ENCODE peak calls at places on chromosomes 13 and 19, in ten cellular contexts. R is cardiac muscle cell, J is fibroblast of pulmonary artery, L is epithelial cell of proximal tubule, Z is tibial nerve, V is lower lobe of right lung, P is AG10803, K is left ventricle myocardium inferior, C is PC-3, D is foreskin fibroblast. I is an unnamed sample.

GRCh38 chr13:32381539-32381938 is 46.4 kb downstream of the N4BP2L1 start:
- DNase-seq in R (peak), J (peak), L (peak), Z (no peak), V (no peak), P (peak), K (no peak), C (peak), D (peak), I (peak)

GRCh38 chr13:113854238-113855011 is 9.5 kb downstream of the GAS6 start:
- DNase-seq in R (no peak), J (peak), L (no peak), Z (no peak), V (peak), P (peak), K (peak), C (no peak), D (peak), I (peak)

GRCh38 chr19:29806098-29806866 is 5.5 kb upstream of the CCNE1 start:
- DNase-seq in R (peak), J (peak), L (no peak), Z (no peak), V (peak), P (peak), K (peak), C (no peak), D (peak), I (peak)

GRCh38 chr13:77219401-77219800 is 107.5 kb downstream of the MYCBP2 start:
- DNase-seq in R (no peak), J (no peak), L (no peak), Z (no peak), V (no peak), P (no peak), K (no peak), C (no peak), D (no peak), I (no peak)

GRCh38 chr19:44745386-44745831 is 3.1 kb upstream of the BCL3 start:
- DNase-seq in R (no peak), J (peak), L (no peak), Z (peak), V (no peak), P (peak), K (peak), C (peak), D (peak), I (peak)

GRCh38 chr19:55173717-55174409 is 6.2 kb downstream of the SYT5 start:
- DNase-seq in R (peak), J (peak), L (no peak), Z (no peak), V (no peak), P (peak), K (peak), C (peak), D (peak), I (peak)

GRCh38 chr19:46787331-46788100 is 878 bp downstream of the SLC1A5 start:
- DNase-seq in R (peak), J (peak), L (no peak), Z (peak), V (peak), P (peak), K (peak), C (peak), D (peak), I (peak)

GRCh38 chr13:70339738-70340137 is 231.5 kb upstream of the KLHL1 start:
- DNase-seq in R (peak), J (no peak), L (no peak), Z (no peak), V (no peak), P (no peak), K (no peak), C (peak), D (no peak), I (no peak)

GRCh38 chr13:52846567-52847321 is 1.7 kb downstream of the PCDH8 start:
- DNase-seq in R (peak), J (peak), L (no peak), Z (peak), V (peak), P (peak), K (peak), C (no peak), D (peak), I (peak)

GRCh38 chr19:34461375-34462100 is 20.0 kb upstream of the WTIP start:
- DNase-seq in R (no peak), J (no peak), L (no peak), Z (no peak), V (no peak), P (peak), K (no peak), C (no peak), D (no peak), I (no peak)

GRCh38 chr19:661427-662196 is 1.4 kb downstream of the RNF126 start:
- DNase-seq in R (peak), J (no peak), L (no peak), Z (no peak), V (no peak), P (no peak), K (no peak), C (no peak), D (peak), I (no peak)

GRCh38 chr19:45306522-45307027 is 16.1 kb downstream of the CKM start:
- DNase-seq in R (peak), J (no peak), L (no peak), Z (no peak), V (no peak), P (no peak), K (no peak), C (no peak), D (no peak), I (no peak)

GRCh38 chr19:917323-918151 is at the start of gene KISS1R:
- DNase-seq in R (peak), J (no peak), L (no peak), Z (no peak), V (peak), P (no peak), K (no peak), C (peak), D (peak), I (no peak)

GRCh38 chr13:26024558-26024957 is 27.3 kb downstream of the SHISA2 start:
- DNase-seq in R (peak), J (peak), L (no peak), Z (no peak), V (no peak), P (no peak), K (no peak), C (no peak), D (no peak), I (no peak)

GRCh38 chr13:71867101-71867814 is at the start of gene DACH1:
- DNase-seq in R (peak), J (peak), L (no peak), Z (no peak), V (peak), P (peak), K (peak), C (peak), D (peak), I (peak)

GRCh38 chr13:56586966-56587365 is 553.8 kb upstream of the PRR20A start:
- DNase-seq in R (no peak), J (no peak), L (peak), Z (no peak), V (no peak), P (no peak), K (no peak), C (no peak), D (no peak), I (no peak)

GRCh38 chr13:108176685-108177274 is 38.6 kb downstream of the LIG4 start:
- DNase-seq in R (peak), J (peak), L (no peak), Z (no peak), V (peak), P (no peak), K (no peak), C (peak), D (peak), I (peak)

GRCh38 chr19:11581740-11582139 is 4.3 kb upstream of the ACP5 start:
- DNase-seq in R (no peak), J (peak), L (no peak), Z (no peak), V (no peak), P (peak), K (no peak), C (no peak), D (peak), I (peak)

GRCh38 chr19:41545547-41545946 is 30.4 kb upstream of the CEACAM21 start:
- DNase-seq in R (no peak), J (no peak), L (no peak), Z (no peak), V (no peak), P (no peak), K (no peak), C (no peak), D (no peak), I (no peak)

GRCh38 chr19:29302002-29302928 is 89.3 kb upstream of the UQCRFS1 start:
- DNase-seq in R (no peak), J (no peak), L (no peak), Z (no peak), V (no peak), P (no peak), K (no peak), C (no peak), D (no peak), I (no peak)

GRCh38 chr13:27654059-27654458 is 32.4 kb downstream of the POLR1D start:
- DNase-seq in R (no peak), J (no peak), L (no peak), Z (no peak), V (no peak), P (no peak), K (no peak), C (no peak), D (no peak), I (no peak)

GRCh38 chr19:8204961-8205360 is 4.2 kb upstream of the CERS4 start:
- DNase-seq in R (no peak), J (no peak), L (no peak), Z (no peak), V (peak), P (no peak), K (no peak), C (peak), D (no peak), I (no peak)

GRCh38 chr19:955803-956746 is 28.1 kb upstream of the WDR18 start:
- DNase-seq in R (peak), J (no peak), L (no peak), Z (no peak), V (no peak), P (no peak), K (no peak), C (no peak), D (no peak), I (no peak)

GRCh38 chr19:12411893-12412292 is 10.8 kb upstream of the ZNF799 start:
- DNase-seq in R (no peak), J (no peak), L (no peak), Z (no peak), V (no peak), P (no peak), K (no peak), C (no peak), D (no peak), I (no peak)

GRCh38 chr19:53945998-53946397 is 16.7 kb upstream of the CACNG8 start:
- DNase-seq in R (no peak), J (no peak), L (no peak), Z (no peak), V (no peak), P (no peak), K (no peak), C (no peak), D (no peak), I (no peak)

GRCh38 chr19:9295411-9295849 is 14.2 kb downstream of the ZNF699 start:
- DNase-seq in R (no peak), J (no peak), L (no peak), Z (no peak), V (no peak), P (peak), K (no peak), C (no peak), D (no peak), I (no peak)

GRCh38 chr19:34145741-34146202 is 26.5 kb upstream of the LSM14A start:
- DNase-seq in R (peak), J (peak), L (no peak), Z (no peak), V (no peak), P (peak), K (no peak), C (peak), D (peak), I (peak)

GRCh38 chr13:27280009-27280646 is 9.5 kb downstream of the RASL11A start:
- DNase-seq in R (no peak), J (no peak), L (no peak), Z (no peak), V (no peak), P (no peak), K (no peak), C (peak), D (no peak), I (no peak)

GRCh38 chr19:23294141-23294540 is 43.9 kb upstream of the ZNF724 start:
- DNase-seq in R (no peak), J (no peak), L (no peak), Z (no peak), V (no peak), P (no peak), K (no peak), C (no peak), D (no peak), I (no peak)

GRCh38 chr13:67070306-67070705 is 159.8 kb downstream of the PCDH9 start:
- DNase-seq in R (peak), J (no peak), L (no peak), Z (no peak), V (no peak), P (no peak), K (no peak), C (no peak), D (no peak), I (no peak)

GRCh38 chr19:7554990-7555864 is 19.7 kb downstream of the PNPLA6 start:
- DNase-seq in R (peak), J (no peak), L (no peak), Z (no peak), V (peak), P (no peak), K (no peak), C (no peak), D (peak), I (no peak)

GRCh38 chr19:38647966-38648788 is 728 bp downstream of the ACTN4 start:
- DNase-seq in R (peak), J (no peak), L (no peak), Z (no peak), V (no peak), P (no peak), K (no peak), C (no peak), D (peak), I (no peak)

DNA sequence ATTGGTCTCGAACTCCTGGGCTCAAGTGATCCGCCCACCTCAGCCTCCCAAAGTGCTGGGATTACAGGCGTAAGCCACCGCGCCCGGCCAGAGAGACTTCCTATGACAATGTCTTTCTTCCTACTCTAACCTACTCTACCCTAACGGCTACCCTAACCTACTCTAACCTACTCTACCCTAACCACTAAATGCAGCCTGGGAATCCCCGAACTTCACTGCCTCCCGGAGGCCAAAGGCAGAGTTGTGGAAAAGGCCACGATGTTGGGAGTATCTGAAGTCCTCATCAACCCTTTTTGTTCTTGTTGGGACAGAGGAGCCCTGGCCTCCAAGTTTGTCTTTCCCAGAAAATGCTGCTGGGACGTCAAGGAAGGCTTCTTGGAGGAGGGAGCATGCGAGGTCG is 967 bp upstream of the NR2C2AP start:
- DNase-seq in R (no peak), J (no peak), L (no peak), Z (no peak), V (no peak), P (no peak), K (no peak), C (peak), D (no peak), I (no peak)
- TF ChIP-seq CTCF in R (no peak), J (no peak), L (no peak), Z (no peak), V (no peak), P (no peak), K (no peak), C (no peak), D (no peak), I (no peak)

DNA sequence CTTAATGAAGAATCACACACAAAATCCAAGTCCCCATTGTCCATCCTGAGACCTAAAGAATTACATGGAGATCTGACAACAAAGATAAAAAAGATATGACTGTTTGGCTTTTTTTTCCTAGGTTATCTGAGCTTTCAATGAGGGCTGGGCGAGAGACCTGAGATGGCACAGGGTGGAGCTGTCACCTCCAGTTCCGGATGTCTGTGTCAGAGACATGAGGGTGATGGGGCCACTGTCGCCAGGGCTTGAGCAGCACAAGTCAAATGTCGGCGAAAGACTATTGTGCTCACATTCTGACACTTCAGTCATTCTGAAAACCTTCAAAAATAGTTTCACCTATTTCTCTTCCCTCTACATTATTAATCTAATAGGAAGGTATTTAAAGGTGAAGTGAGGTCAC is 65.7 kb downstream of the SLC7A1 start:
- DNase-seq in R (no peak), J (no peak), L (no peak), Z (no peak), V (no peak), P (no peak), K (no peak), C (no peak), D (no peak), I (no peak)
- H3K4me3 ChIP-seq in R (no peak), J (no peak), L (no peak), Z (no peak), V (no peak), P (no peak), K (no peak), C (no peak), D (no peak), I (no peak)

DNA sequence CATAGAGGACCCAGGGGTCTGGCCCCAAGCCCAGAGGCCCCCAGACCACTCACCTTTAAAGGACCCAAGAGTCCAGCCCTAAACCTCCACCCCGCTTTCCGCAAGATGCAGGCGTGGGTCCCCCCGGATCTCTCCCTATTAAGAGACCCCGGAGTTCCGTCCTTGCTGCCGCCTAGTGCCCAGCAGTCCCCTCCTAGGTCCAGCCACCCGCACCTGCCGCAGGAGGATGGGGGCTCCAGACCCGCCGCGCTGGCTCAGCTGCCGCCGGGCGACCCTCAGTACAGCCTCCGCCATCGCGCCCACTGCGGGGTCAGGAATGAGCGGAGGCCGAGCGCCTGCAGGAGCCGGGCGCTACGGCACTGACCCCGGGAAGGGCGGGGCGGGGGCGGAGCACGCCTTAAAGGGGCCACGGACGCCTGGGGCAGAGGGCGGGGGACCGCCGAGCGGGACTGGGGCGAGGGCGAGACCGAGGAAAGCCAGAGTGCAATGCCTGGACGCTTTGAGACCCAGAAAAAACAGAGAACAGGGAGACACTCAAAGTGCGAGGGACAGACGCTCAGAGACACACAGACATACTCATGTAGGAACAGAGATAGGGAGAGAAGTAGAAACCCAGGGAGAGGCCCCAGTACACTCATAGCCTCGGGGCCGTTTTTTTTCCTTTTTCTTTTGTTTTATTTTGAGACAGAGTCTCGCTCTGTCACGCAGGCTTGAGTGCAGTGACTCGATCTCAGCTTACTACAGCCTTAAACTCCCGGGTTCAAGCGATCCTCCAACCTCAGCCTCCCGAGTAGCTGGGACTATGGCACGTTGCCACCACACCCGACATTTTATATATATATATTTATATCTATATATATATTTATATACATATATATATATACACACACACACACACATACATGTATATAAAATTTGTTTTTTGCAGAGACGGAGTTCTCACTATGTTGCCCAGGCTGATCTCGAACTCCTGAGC is at the start of gene ETHE1:
- DNase-seq in R (peak), J (peak), L (no peak), Z (peak), V (peak), P (peak), K (peak), C (peak), D (peak), I (peak)
- TF ChIP-seq CTCF in R (no peak), J (no peak), L (no peak), Z (no peak), V (no peak), P (no peak), K (peak), C (no peak), D (no peak), I (no peak)

DNA sequence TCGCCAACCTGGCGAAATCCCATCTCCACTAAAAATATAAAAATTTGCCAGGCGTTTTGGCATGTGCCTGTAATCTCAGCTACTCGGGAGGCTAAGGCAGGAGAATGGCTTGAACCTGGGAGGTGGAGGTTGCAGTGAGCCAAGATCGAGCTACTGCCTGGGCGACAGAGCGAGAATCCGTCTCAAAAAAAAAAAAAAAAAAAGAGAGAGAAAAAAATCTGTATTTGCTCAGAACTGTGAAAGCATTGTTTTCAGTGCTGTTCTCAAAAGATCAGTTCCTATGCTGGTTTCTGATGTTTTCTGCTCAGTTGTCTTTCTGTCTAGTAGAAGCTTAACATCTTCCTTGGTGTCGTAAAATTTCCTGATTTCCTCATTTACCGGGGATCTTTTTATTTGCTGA is 2.5 kb downstream of the SF3A2 start:
- DNase-seq in R (no peak), J (no peak), L (no peak), Z (no peak), V (no peak), P (no peak), K (no peak), C (no peak), D (no peak), I (no peak)
- H3K4me3 ChIP-seq in R (no peak), J (peak), L (peak), Z (no peak), V (peak), P (peak), K (peak), C (peak), D (peak), I (peak)

DNA sequence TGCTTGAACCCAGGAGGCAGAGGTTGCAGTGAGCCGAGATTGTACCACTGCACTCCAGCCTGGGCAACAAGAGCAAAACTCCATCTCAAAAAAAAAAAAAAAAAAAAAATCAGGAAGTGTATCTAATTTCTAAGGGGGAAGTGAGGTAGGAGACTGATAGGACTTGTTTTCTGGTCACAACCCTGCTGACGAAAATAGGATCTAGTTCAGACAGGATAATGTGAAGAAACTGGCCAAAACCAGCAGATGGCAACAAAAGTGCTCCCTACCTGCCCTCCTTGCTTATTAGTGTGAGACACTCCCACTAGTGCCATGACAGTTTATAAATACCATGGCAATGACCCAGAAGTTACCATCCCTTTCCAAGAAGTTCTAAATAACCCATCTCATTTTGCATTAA is 36.0 kb upstream of the KPNA3 start:
- DNase-seq in R (no peak), J (no peak), L (no peak), Z (no peak), V (no peak), P (no peak), K (no peak), C (peak), D (no peak), I (no peak)
- TF ChIP-seq CTCF in R (no peak), J (no peak), L (no peak), Z (no peak), V (no peak), P (no peak), K (no peak), C (no peak), D (no peak), I (no peak)